ENCODE peak calls at places on chromosome 1, in four cellular contexts. One of them, this sample, is unnamed.

GRCh38 chr1:115641762-115642167 is at the start of gene VANGL1:
- DNase-seq in adrenal gland: peak; percentile 76
- DNase-seq in cardiac muscle cell: peak; percentile 70
- DNase-seq in H1: no peak
- DNase-seq in this sample: peak; percentile 63

GRCh38 chr1:168386949-168387586 is 106.4 kb downstream of the TBX19 start:
- DNase-seq in adrenal gland: peak; percentile 89
- DNase-seq in H1: no peak
- DNase-seq in cardiac muscle cell: peak; percentile 46
- DNase-seq in this sample: no peak

GRCh38 chr1:112905420-112906154 is 50.4 kb downstream of the SLC16A1 start:
- DNase-seq in cardiac muscle cell: no peak
- DNase-seq in adrenal gland: no peak
- DNase-seq in H1: no peak
- DNase-seq in this sample: no peak

GRCh38 chr1:12450090-12450764 is 167.8 kb downstream of the DHRS3 start:
- DNase-seq in adrenal gland: no peak
- DNase-seq in H1: no peak
- DNase-seq in cardiac muscle cell: no peak
- DNase-seq in this sample: no peak

GRCh38 chr1:220879090-220879508 is at the start of gene HLX:
- DNase-seq in cardiac muscle cell: peak; percentile 75
- DNase-seq in H1: no peak
- DNase-seq in adrenal gland: peak; percentile 89
- DNase-seq in this sample: peak; percentile 50

GRCh38 chr1:6102227-6102845 is 56.6 kb downstream of the KCNAB2 start:
- DNase-seq in H1: no peak
- DNase-seq in adrenal gland: no peak
- DNase-seq in cardiac muscle cell: no peak
- DNase-seq in this sample: no peak

GRCh38 chr1:162349635-162350330 is 26.9 kb downstream of the SPATA46 start:
- DNase-seq in H1: no peak
- DNase-seq in adrenal gland: no peak
- DNase-seq in cardiac muscle cell: no peak
- DNase-seq in this sample: peak; percentile 46

GRCh38 chr1:19445417-19446342 is 39.7 kb downstream of the CAPZB start:
- DNase-seq in adrenal gland: no peak
- DNase-seq in H1: no peak
- DNase-seq in cardiac muscle cell: peak; percentile 81
- DNase-seq in this sample: peak; percentile 92

GRCh38 chr1:91548382-91549040 is 47.9 kb downstream of the CDC7 start:
- DNase-seq in cardiac muscle cell: no peak
- DNase-seq in H1: no peak
- DNase-seq in adrenal gland: no peak
- DNase-seq in this sample: no peak

GRCh38 chr1:59214764-59215208 is 82.1 kb upstream of the FGGY start:
- DNase-seq in adrenal gland: no peak
- DNase-seq in H1: no peak
- DNase-seq in cardiac muscle cell: no peak
- DNase-seq in this sample: peak; percentile 60

GRCh38 chr1:181033799-181034391 is at the start of gene MR1:
- DNase-seq in cardiac muscle cell: peak; percentile 61
- DNase-seq in H1: no peak
- DNase-seq in adrenal gland: peak; percentile 63
- DNase-seq in this sample: no peak

GRCh38 chr1:191140038-191140437 is 662.4 kb upstream of the BRINP3 start:
- DNase-seq in adrenal gland: no peak
- DNase-seq in H1: no peak
- DNase-seq in cardiac muscle cell: no peak
- DNase-seq in this sample: no peak

GRCh38 chr1:174568551-174568950 is 120.8 kb downstream of the GPR52 start:
- DNase-seq in cardiac muscle cell: no peak
- DNase-seq in H1: no peak
- DNase-seq in adrenal gland: no peak
- DNase-seq in this sample: no peak

GRCh38 chr1:80767711-80768110 is 1033.0 kb upstream of the ADGRL2 start:
- DNase-seq in H1: no peak
- DNase-seq in cardiac muscle cell: no peak
- DNase-seq in adrenal gland: no peak
- DNase-seq in this sample: no peak

GRCh38 chr1:216566809-216567208 is 143.6 kb upstream of the USH2A start:
- DNase-seq in cardiac muscle cell: no peak
- DNase-seq in adrenal gland: no peak
- DNase-seq in H1: no peak
- DNase-seq in this sample: peak; percentile 14

GRCh38 chr1:214416417-214417212 is 134.8 kb downstream of the PTPN14 start:
- DNase-seq in cardiac muscle cell: no peak
- DNase-seq in H1: no peak
- DNase-seq in adrenal gland: no peak
- DNase-seq in this sample: no peak

GRCh38 chr1:246036175-246036574 is 470.9 kb downstream of the SMYD3 start:
- DNase-seq in cardiac muscle cell: no peak
- DNase-seq in adrenal gland: no peak
- DNase-seq in H1: no peak
- DNase-seq in this sample: no peak

GRCh38 chr1:154774175-154774855 is 95.8 kb downstream of the KCNN3 start:
- DNase-seq in adrenal gland: no peak
- DNase-seq in cardiac muscle cell: no peak
- DNase-seq in H1: no peak
- DNase-seq in this sample: no peak

GRCh38 chr1:23177438-23178380 is 9.1 kb upstream of the LUZP1 start:
- DNase-seq in H1: no peak
- DNase-seq in adrenal gland: peak; percentile 93
- DNase-seq in cardiac muscle cell: peak; percentile 89
- DNase-seq in this sample: peak; percentile 51

GRCh38 chr1:86194491-86195034 is 38.0 kb upstream of the COL24A1 start:
- DNase-seq in adrenal gland: no peak
- DNase-seq in H1: no peak
- DNase-seq in cardiac muscle cell: no peak
- DNase-seq in this sample: no peak

GRCh38 chr1:184028854-184029623 is 8.5 kb downstream of the COLGALT2 start:
- DNase-seq in adrenal gland: peak; percentile 68
- DNase-seq in cardiac muscle cell: peak; percentile 69
- DNase-seq in H1: no peak
- DNase-seq in this sample: no peak

GRCh38 chr1:31760422-31760900 is 3.7 kb downstream of the ADGRB2 start:
- DNase-seq in H1: no peak
- DNase-seq in cardiac muscle cell: no peak
- DNase-seq in adrenal gland: no peak
- DNase-seq in this sample: no peak

GRCh38 chr1:34083974-34084373 is 81.1 kb downstream of the CSMD2 start:
- DNase-seq in cardiac muscle cell: no peak
- DNase-seq in adrenal gland: no peak
- DNase-seq in H1: no peak
- DNase-seq in this sample: no peak

GRCh38 chr1:27525296-27526271 is 35.6 kb upstream of the WASF2 start:
- DNase-seq in cardiac muscle cell: peak; percentile 96
- DNase-seq in H1: no peak
- DNase-seq in adrenal gland: peak; percentile 84
- DNase-seq in this sample: peak; percentile 64

GRCh38 chr1:110056284-110056680 is 14.2 kb downstream of the ALX3 start:
- DNase-seq in adrenal gland: no peak
- DNase-seq in H1: no peak
- DNase-seq in cardiac muscle cell: no peak
- DNase-seq in this sample: no peak

GRCh38 chr1:200184196-200184595 is 156.7 kb downstream of the NR5A2 start:
- DNase-seq in H1: no peak
- DNase-seq in adrenal gland: peak; percentile 89
- DNase-seq in cardiac muscle cell: no peak
- DNase-seq in this sample: no peak

GRCh38 chr1:212367474-212368072 is 47.1 kb downstream of the PACC1 start:
- DNase-seq in H1: no peak
- DNase-seq in cardiac muscle cell: no peak
- DNase-seq in adrenal gland: no peak
- DNase-seq in this sample: no peak

GRCh38 chr1:212366901-212367300 is 47.8 kb downstream of the PACC1 start:
- DNase-seq in adrenal gland: no peak
- DNase-seq in cardiac muscle cell: no peak
- DNase-seq in H1: no peak
- DNase-seq in this sample: no peak

GRCh38 chr1:212364985-212365384 is 49.7 kb downstream of the PACC1 start:
- DNase-seq in adrenal gland: no peak
- DNase-seq in cardiac muscle cell: peak; percentile 27
- DNase-seq in H1: no peak
- DNase-seq in this sample: no peak

DNA sequence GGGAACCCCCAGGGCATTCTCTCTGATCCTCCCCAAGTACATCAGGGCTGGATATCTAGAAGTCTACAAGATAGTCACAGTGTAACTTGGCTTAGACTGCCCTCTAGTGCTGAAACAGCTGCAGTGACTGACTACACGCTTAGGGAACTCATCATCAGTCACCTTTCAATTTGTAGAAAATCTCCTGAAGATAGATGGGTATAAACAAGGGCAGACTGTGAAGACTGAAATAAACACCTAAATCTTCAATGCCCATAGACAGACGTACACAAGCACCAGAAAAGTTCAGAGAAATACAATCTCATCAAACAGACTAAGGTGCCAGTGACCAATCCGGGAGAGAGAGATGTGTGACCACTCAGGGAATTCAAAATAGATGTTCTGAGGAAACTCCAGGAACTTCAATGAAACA is 46.6 kb downstream of the PACC1 start:
- DNase-seq in cardiac muscle cell: peak; percentile 77
- DNase-seq in H1: peak; percentile 21
- DNase-seq in adrenal gland: peak; percentile 81
- DNase-seq in this sample: peak; percentile 76
- TF ChIP-seq CTCF in cardiac muscle cell: peak; percentile 93
- TF ChIP-seq CTCF in H1: peak; percentile 91
- TF ChIP-seq CTCF in adrenal gland: peak; percentile 84
- TF ChIP-seq CTCF in this sample: peak; percentile 86

GRCh38 chr1:37477946-37478345 is 3.6 kb downstream of the ZC3H12A start:
- DNase-seq in H1: no peak
- DNase-seq in adrenal gland: peak; percentile 55
- DNase-seq in cardiac muscle cell: no peak
- DNase-seq in this sample: no peak
- H3K4me1 ChIP-seq in H1: peaks cover 30% of the 10 kb centered on the region
- H3K4me1 ChIP-seq in adrenal gland: peaks cover 57% of the 10 kb centered on the region
- H3K4me1 ChIP-seq in cardiac muscle cell: peaks cover 8% of the 10 kb centered on the region
- H3K4me1 ChIP-seq in this sample: peaks cover 26% of the 10 kb centered on the region

GRCh38 chr1:227586733-227587132 is 23.4 kb downstream of the ZNF678 start:
- DNase-seq in H1: no peak
- DNase-seq in cardiac muscle cell: no peak
- DNase-seq in adrenal gland: no peak
- DNase-seq in this sample: no peak

GRCh38 chr1:227577500-227577899 is 14.1 kb downstream of the ZNF678 start:
- DNase-seq in H1: no peak
- DNase-seq in cardiac muscle cell: no peak
- DNase-seq in adrenal gland: no peak
- DNase-seq in this sample: no peak

GRCh38 chr1:227587968-227588367 is 24.6 kb downstream of the ZNF678 start:
- DNase-seq in H1: no peak
- DNase-seq in adrenal gland: no peak
- DNase-seq in cardiac muscle cell: no peak
- DNase-seq in this sample: no peak

DNA sequence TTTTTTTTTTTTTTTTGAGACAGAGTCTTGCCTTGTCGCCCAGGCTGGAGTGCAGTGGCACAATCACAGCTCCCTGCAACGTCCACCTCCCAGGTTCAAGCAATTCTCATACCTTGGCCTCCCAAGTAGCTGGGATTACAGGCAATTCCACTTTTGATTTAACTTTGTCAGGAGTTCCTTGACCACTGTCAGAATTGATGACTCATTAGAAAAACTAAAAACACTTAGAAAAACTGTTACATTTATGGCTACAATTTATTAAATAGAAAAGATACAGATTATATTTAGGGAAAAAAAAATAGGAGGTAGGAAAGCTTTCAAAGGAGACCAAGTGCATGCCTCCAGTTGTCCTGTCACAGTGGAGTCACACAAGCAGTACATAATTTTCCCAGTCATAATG is 20.0 kb downstream of the ZNF678 start:
- DNase-seq in adrenal gland: no peak
- DNase-seq in cardiac muscle cell: no peak
- DNase-seq in H1: no peak
- DNase-seq in this sample: no peak
- H3K9me3 ChIP-seq in adrenal gland: no peaks in the 10 kb centered on the region
- H3K9me3 ChIP-seq in cardiac muscle cell: no peaks in the 10 kb centered on the region
- H3K9me3 ChIP-seq in H1: no peaks in the 10 kb centered on the region
- H3K9me3 ChIP-seq in this sample: peaks cover 9% of the 10 kb centered on the region

GRCh38 chr1:201504799-201505504 is 2.0 kb downstream of the CSRP1 start:
- DNase-seq in adrenal gland: no peak
- DNase-seq in cardiac muscle cell: no peak
- DNase-seq in H1: no peak
- DNase-seq in this sample: no peak

GRCh38 chr1:201506573-201507567 is at the start of gene CSRP1:
- DNase-seq in cardiac muscle cell: peak; percentile 54
- DNase-seq in adrenal gland: peak; percentile 89
- DNase-seq in H1: no peak
- DNase-seq in this sample: peak; percentile 78

GRCh38 chr1:201506092-201506491 is 831 bp downstream of the CSRP1 start:
- DNase-seq in adrenal gland: no peak
- DNase-seq in H1: no peak
- DNase-seq in cardiac muscle cell: no peak
- DNase-seq in this sample: no peak

GRCh38 chr1:201504179-201504631 is 2.7 kb downstream of the CSRP1 start:
- DNase-seq in cardiac muscle cell: no peak
- DNase-seq in H1: no peak
- DNase-seq in adrenal gland: no peak
- DNase-seq in this sample: no peak

GRCh38 chr1:201505505-201505893 is 1.4 kb downstream of the CSRP1 start:
- DNase-seq in cardiac muscle cell: no peak
- DNase-seq in adrenal gland: no peak
- DNase-seq in H1: no peak
- DNase-seq in this sample: no peak
- TF ChIP-seq CTCF in cardiac muscle cell: peak; percentile 5
- TF ChIP-seq CTCF in adrenal gland: no peak
- TF ChIP-seq CTCF in H1: no peak
- TF ChIP-seq CTCF in this sample: no peak

GRCh38 chr1:43576521-43576920 is 45.8 kb downstream of the PTPRF start:
- DNase-seq in adrenal gland: no peak
- DNase-seq in H1: no peak
- DNase-seq in cardiac muscle cell: no peak
- DNase-seq in this sample: no peak
- H3K4me1 ChIP-seq in adrenal gland: no peaks in the 10 kb centered on the region
- H3K4me1 ChIP-seq in H1: no peaks in the 10 kb centered on the region
- H3K4me1 ChIP-seq in cardiac muscle cell: no peaks in the 10 kb centered on the region
- H3K4me1 ChIP-seq in this sample: no peaks in the 10 kb centered on the region

This sample was measured in Caco-2.